ENCODE peak calls at places on chromosomes 16 and 17, in ten cellular contexts. L, D, T, Q, B, E, Z, U, G and A are unnamed samples.

GRCh38 chr17:77457572-77458201 is 316.9 kb downstream of the SEC14L1 start:
- DNase-seq in D (no peak), U (no peak), T (no peak), L (no peak), B (no peak), Q (no peak), G (no peak), E (no peak), Z (no peak), A (no peak)

GRCh38 chr16:67959520-67959919 is 8.9 kb downstream of the SLC12A4 start:
- DNase-seq in L (peak), T (no peak), U (peak), D (peak), B (no peak), E (peak), Z (peak), Q (peak), G (no peak), A (no peak)

GRCh38 chr17:79937981-79938695 is 97.5 kb downstream of the TBC1D16 start:
- DNase-seq in T (no peak), Q (no peak), E (no peak), D (no peak), U (no peak), B (no peak), G (no peak), L (peak), Z (no peak), A (no peak)

GRCh38 chr17:45282683-45283644 is 21.1 kb upstream of the SPATA32 start:
- DNase-seq in B (no peak), L (peak), U (peak), T (no peak), Z (no peak), Q (no peak), G (no peak), D (peak), E (peak), A (no peak)

GRCh38 chr16:73020409-73020884 is 27.5 kb downstream of the ZFHX3 start:
- DNase-seq in G (peak), E (peak), Z (peak), D (peak), Q (peak), L (peak), U (peak), T (peak), B (peak), A (peak)

GRCh38 chr16:9808210-9808609 is 374.0 kb downstream of the GRIN2A start:
- DNase-seq in Q (no peak), D (no peak), G (no peak), B (no peak), E (no peak), U (no peak), T (no peak), Z (no peak), L (no peak), A (no peak)

GRCh38 chr17:79992657-79993389 is 42.8 kb downstream of the TBC1D16 start:
- DNase-seq in Q (no peak), D (no peak), U (peak), B (peak), E (no peak), G (no peak), Z (no peak), T (no peak), L (peak), A (no peak)

GRCh38 chr17:66945451-66945850 is 19.1 kb upstream of the CACNG4 start:
- DNase-seq in B (no peak), L (no peak), U (no peak), Q (no peak), T (no peak), E (no peak), Z (no peak), G (no peak), D (peak), A (no peak)

GRCh38 chr16:14354561-14355351 is 275.3 kb downstream of the PARN start:
- DNase-seq in D (no peak), L (no peak), U (peak), B (no peak), Q (no peak), Z (no peak), E (no peak), G (no peak), T (no peak), A (no peak)

GRCh38 chr16:29831490-29831889 is 11.2 kb downstream of the MVP start:
- DNase-seq in Z (peak), D (no peak), T (no peak), B (no peak), Q (no peak), G (no peak), L (peak), U (no peak), E (no peak), A (no peak)

GRCh38 chr16:84138824-84139627 is 6.0 kb downstream of the HSDL1 start:
- DNase-seq in Z (peak), T (no peak), G (no peak), E (no peak), L (peak), B (no peak), U (peak), Q (peak), D (peak), A (no peak)

GRCh38 chr16:73285336-73285735 is 237.4 kb upstream of the ZFHX3 start:
- DNase-seq in Z (no peak), Q (no peak), T (no peak), U (no peak), B (no peak), L (no peak), G (no peak), E (no peak), D (no peak), A (peak)

GRCh38 chr16:65429504-65430149 is 307.8 kb upstream of the CDH11 start:
- DNase-seq in Q (no peak), L (no peak), E (no peak), T (no peak), G (no peak), Z (no peak), U (no peak), B (no peak), D (no peak), A (no peak)

GRCh38 chr17:418421-418751 is 65.8 kb upstream of the RPH3AL start:
- DNase-seq in Z (no peak), E (no peak), T (no peak), U (no peak), G (no peak), D (no peak), Q (no peak), B (no peak), L (no peak), A (no peak)

GRCh38 chr16:86761117-86761971 is 183.0 kb downstream of the FOXL1 start:
- DNase-seq in B (no peak), Q (peak), E (peak), T (peak), D (peak), L (peak), Z (peak), U (peak), G (peak), A (no peak)

GRCh38 chr17:43587647-43588046 is 41.5 kb upstream of the ETV4 start:
- DNase-seq in Q (no peak), Z (no peak), U (no peak), L (no peak), E (no peak), G (no peak), B (no peak), D (no peak), T (no peak), A (no peak)

GRCh38 chr16:50185005-50185505 is 31.9 kb downstream of the TENT4B start:
- DNase-seq in T (no peak), Z (no peak), Q (no peak), B (no peak), E (no peak), U (peak), G (no peak), D (peak), L (no peak), A (no peak)

GRCh38 chr17:61414141-61414935 is 14.7 kb downstream of the TBX2 start:
- DNase-seq in T (peak), Z (peak), Q (peak), B (no peak), U (no peak), L (no peak), G (no peak), E (peak), D (peak), A (peak)

GRCh38 chr16:11393366-11393765 is 48.1 kb downstream of the RMI2 start:
- DNase-seq in Q (no peak), U (no peak), B (no peak), Z (no peak), L (peak), D (no peak), E (no peak), G (no peak), T (no peak), A (no peak)

GRCh38 chr17:8173056-8173870 is 2.9 kb downstream of the TMEM107 start:
- DNase-seq in Q (peak), U (peak), E (no peak), G (peak), B (no peak), D (peak), Z (peak), L (peak), T (peak), A (no peak)

GRCh38 chr17:50904522-50905459 is 38.6 kb upstream of the TOB1 start:
- DNase-seq in D (peak), E (no peak), G (peak), T (peak), Z (no peak), L (peak), U (peak), B (peak), Q (peak), A (peak)
- TF ChIP-seq CTCF in D (no peak), E (no peak), G (no peak), T (no peak), Z (no peak), L (no peak), U (no peak), B (no peak), Q (no peak), A (no peak)

DNA sequence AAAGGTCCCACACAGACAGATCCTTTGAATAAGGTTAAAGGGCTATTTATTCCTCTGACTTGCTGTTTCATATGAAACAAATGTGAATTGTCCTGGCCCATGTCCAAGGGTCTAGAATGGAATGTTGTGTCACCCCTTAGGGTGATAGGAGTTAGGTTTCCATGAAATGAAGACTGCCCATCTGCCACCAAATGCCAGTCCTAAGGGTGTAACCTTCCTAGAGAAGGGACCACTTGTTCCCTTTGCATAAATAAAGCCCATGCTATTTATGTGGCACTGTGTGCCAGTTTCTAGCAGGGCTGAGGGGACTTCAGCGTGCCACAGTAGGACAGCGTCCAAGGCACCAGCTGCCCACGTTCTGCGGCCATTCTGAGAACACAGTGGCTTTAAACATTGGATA is 171.3 kb downstream of the ABCA8 start:
- DNase-seq in L (no peak), Q (no peak), Z (no peak), U (peak), T (no peak), E (no peak), G (no peak), B (no peak), D (no peak), A (no peak)
- TF ChIP-seq CTCF in L (no peak), Q (no peak), Z (no peak), U (no peak), T (no peak), E (no peak), G (no peak), B (no peak), D (no peak), A (no peak)

GRCh38 chr16:56682703-56683397 is 580 bp downstream of the MT1X start:
- DNase-seq in U (no peak), Q (no peak), B (no peak), T (no peak), G (no peak), L (no peak), D (no peak), Z (no peak), E (no peak), A (no peak)

GRCh38 chr16:56679813-56680212 is 2.5 kb upstream of the MT1X start:
- DNase-seq in T (no peak), D (no peak), Q (no peak), Z (peak), L (peak), U (no peak), B (no peak), G (no peak), E (no peak), A (no peak)

GRCh38 chr16:56684256-56684925 is 2.1 kb downstream of the MT1X start:
- DNase-seq in D (no peak), E (no peak), B (no peak), Z (no peak), G (no peak), T (no peak), Q (no peak), U (no peak), L (no peak), A (no peak)

GRCh38 chr16:56683424-56684162 is 1.3 kb downstream of the MT1X start:
- DNase-seq in D (no peak), Q (no peak), L (no peak), Z (no peak), U (no peak), T (no peak), G (no peak), B (no peak), E (no peak), A (no peak)

GRCh38 chr16:56681939-56682702 is at the start of gene MT1X:
- DNase-seq in E (peak), G (peak), B (peak), Z (peak), U (peak), D (peak), L (peak), Q (peak), T (peak), A (peak)
- TF ChIP-seq CTCF in E (no peak), G (no peak), B (no peak), Z (no peak), U (no peak), D (no peak), L (no peak), Q (no peak), T (no peak), A (no peak)

GRCh38 chr16:79288046-79288445 is 312.5 kb downstream of the MAF start:
- DNase-seq in Q (no peak), U (no peak), B (no peak), L (no peak), E (no peak), Z (no peak), G (no peak), D (no peak), T (no peak), A (no peak)
- TF ChIP-seq CTCF in Q (no peak), U (no peak), B (no peak), L (no peak), E (no peak), Z (no peak), G (no peak), D (no peak), T (no peak), A (no peak)